ENCODE peak calls at places on chromosomes 7 and 10, in nine cellular contexts. One of them, this sample, is unnamed.

GRCh38 chr7:127943541-127944521 is 87.4 kb downstream of the LRRC4 start:
- DNase-seq in tibial nerve: peak; percentile 14
- DNase-seq in stimulated activated CD4-positive, alpha-beta T cell treated with anti-CD3 and anti-CD28 coated beads, Interleukin-4, amount 100 ng/mL, for 4 hours: no peak
- DNase-seq in KBM-7: no peak
- DNase-seq in ovary: no peak
- DNase-seq in foreskin melanocyte: no peak
- DNase-seq in effector memory CD8-positive, alpha-beta T cell: no peak
- DNase-seq in HAP-1: peak; percentile 90
- DNase-seq in PC-3: no peak
- DNase-seq in this sample: peak; percentile 48

GRCh38 chr7:80401708-80402107 is 110.2 kb downstream of the GNAT3 start:
- DNase-seq in stimulated activated CD4-positive, alpha-beta T cell treated with anti-CD3 and anti-CD28 coated beads, Interleukin-4, amount 100 ng/mL, for 4 hours: no peak
- DNase-seq in HAP-1: no peak
- DNase-seq in foreskin melanocyte: no peak
- DNase-seq in ovary: no peak
- DNase-seq in PC-3: no peak
- DNase-seq in KBM-7: no peak
- DNase-seq in effector memory CD8-positive, alpha-beta T cell: no peak
- DNase-seq in tibial nerve: no peak
- DNase-seq in this sample: no peak

GRCh38 chr10:114720685-114721278 is 62.7 kb upstream of the ABLIM1 start:
- DNase-seq in effector memory CD8-positive, alpha-beta T cell: no peak
- DNase-seq in KBM-7: no peak
- DNase-seq in tibial nerve: no peak
- DNase-seq in HAP-1: no peak
- DNase-seq in stimulated activated CD4-positive, alpha-beta T cell treated with anti-CD3 and anti-CD28 coated beads, Interleukin-4, amount 100 ng/mL, for 4 hours: no peak
- DNase-seq in PC-3: no peak
- DNase-seq in foreskin melanocyte: no peak
- DNase-seq in ovary: no peak
- DNase-seq in this sample: no peak

GRCh38 chr7:124618871-124619270 is 146.7 kb downstream of the GPR37 start:
- DNase-seq in KBM-7: no peak
- DNase-seq in stimulated activated CD4-positive, alpha-beta T cell treated with anti-CD3 and anti-CD28 coated beads, Interleukin-4, amount 100 ng/mL, for 4 hours: no peak
- DNase-seq in PC-3: no peak
- DNase-seq in effector memory CD8-positive, alpha-beta T cell: no peak
- DNase-seq in foreskin melanocyte: no peak
- DNase-seq in tibial nerve: no peak
- DNase-seq in ovary: no peak
- DNase-seq in HAP-1: no peak
- DNase-seq in this sample: no peak

GRCh38 chr7:6616854-6617643 is 1.6 kb downstream of the ZNF853 start:
- DNase-seq in effector memory CD8-positive, alpha-beta T cell: no peak
- DNase-seq in tibial nerve: no peak
- DNase-seq in ovary: no peak
- DNase-seq in stimulated activated CD4-positive, alpha-beta T cell treated with anti-CD3 and anti-CD28 coated beads, Interleukin-4, amount 100 ng/mL, for 4 hours: no peak
- DNase-seq in HAP-1: no peak
- DNase-seq in PC-3: no peak
- DNase-seq in foreskin melanocyte: no peak
- DNase-seq in KBM-7: no peak
- DNase-seq in this sample: no peak

GRCh38 chr10:112763916-112764520 is 186.0 kb upstream of the TCF7L2 start:
- DNase-seq in HAP-1: no peak
- DNase-seq in ovary: no peak
- DNase-seq in foreskin melanocyte: no peak
- DNase-seq in stimulated activated CD4-positive, alpha-beta T cell treated with anti-CD3 and anti-CD28 coated beads, Interleukin-4, amount 100 ng/mL, for 4 hours: no peak
- DNase-seq in tibial nerve: no peak
- DNase-seq in effector memory CD8-positive, alpha-beta T cell: no peak
- DNase-seq in PC-3: peak; percentile 86
- DNase-seq in KBM-7: no peak
- DNase-seq in this sample: no peak

GRCh38 chr7:112798199-112799159 is 8.3 kb upstream of the TMEM168 start:
- DNase-seq in effector memory CD8-positive, alpha-beta T cell: no peak
- DNase-seq in HAP-1: no peak
- DNase-seq in ovary: no peak
- DNase-seq in tibial nerve: no peak
- DNase-seq in stimulated activated CD4-positive, alpha-beta T cell treated with anti-CD3 and anti-CD28 coated beads, Interleukin-4, amount 100 ng/mL, for 4 hours: no peak
- DNase-seq in foreskin melanocyte: no peak
- DNase-seq in KBM-7: peak; percentile 51
- DNase-seq in PC-3: no peak
- DNase-seq in this sample: no peak

GRCh38 chr10:61000769-61001730 is 57.1 kb upstream of the RHOBTB1 start:
- DNase-seq in PC-3: peak; percentile 59
- DNase-seq in stimulated activated CD4-positive, alpha-beta T cell treated with anti-CD3 and anti-CD28 coated beads, Interleukin-4, amount 100 ng/mL, for 4 hours: no peak
- DNase-seq in KBM-7: peak; percentile 39
- DNase-seq in HAP-1: peak; percentile 72
- DNase-seq in ovary: no peak
- DNase-seq in foreskin melanocyte: no peak
- DNase-seq in effector memory CD8-positive, alpha-beta T cell: no peak
- DNase-seq in tibial nerve: no peak
- DNase-seq in this sample: peak; percentile 52

GRCh38 chr7:38107486-38107893 is 70.6 kb upstream of the STARD3NL start:
- DNase-seq in ovary: peak; percentile 43
- DNase-seq in effector memory CD8-positive, alpha-beta T cell: peak; percentile 76
- DNase-seq in tibial nerve: peak; percentile 89
- DNase-seq in HAP-1: peak; percentile 81
- DNase-seq in foreskin melanocyte: peak; percentile 21
- DNase-seq in KBM-7: peak; percentile 75
- DNase-seq in PC-3: peak; percentile 80
- DNase-seq in stimulated activated CD4-positive, alpha-beta T cell treated with anti-CD3 and anti-CD28 coated beads, Interleukin-4, amount 100 ng/mL, for 4 hours: peak; percentile 58
- DNase-seq in this sample: no peak

GRCh38 chr10:103044942-103045489 is 126.9 kb downstream of the CNNM2 start:
- DNase-seq in PC-3: no peak
- DNase-seq in HAP-1: no peak
- DNase-seq in KBM-7: no peak
- DNase-seq in foreskin melanocyte: no peak
- DNase-seq in effector memory CD8-positive, alpha-beta T cell: no peak
- DNase-seq in ovary: no peak
- DNase-seq in stimulated activated CD4-positive, alpha-beta T cell treated with anti-CD3 and anti-CD28 coated beads, Interleukin-4, amount 100 ng/mL, for 4 hours: no peak
- DNase-seq in tibial nerve: no peak
- DNase-seq in this sample: no peak

GRCh38 chr10:57579926-57580325 is 687.8 kb downstream of the IPMK start:
- DNase-seq in KBM-7: peak; percentile 32
- DNase-seq in stimulated activated CD4-positive, alpha-beta T cell treated with anti-CD3 and anti-CD28 coated beads, Interleukin-4, amount 100 ng/mL, for 4 hours: no peak
- DNase-seq in HAP-1: peak; percentile 66
- DNase-seq in ovary: no peak
- DNase-seq in foreskin melanocyte: peak; percentile 6
- DNase-seq in tibial nerve: no peak
- DNase-seq in effector memory CD8-positive, alpha-beta T cell: no peak
- DNase-seq in PC-3: peak; percentile 78
- DNase-seq in this sample: no peak

GRCh38 chr7:26500749-26501352 is 209.2 kb downstream of the SNX10 start:
- DNase-seq in tibial nerve: no peak
- DNase-seq in ovary: no peak
- DNase-seq in HAP-1: no peak
- DNase-seq in PC-3: peak; percentile 58
- DNase-seq in foreskin melanocyte: peak; percentile 10
- DNase-seq in KBM-7: peak; percentile 84
- DNase-seq in effector memory CD8-positive, alpha-beta T cell: no peak
- DNase-seq in stimulated activated CD4-positive, alpha-beta T cell treated with anti-CD3 and anti-CD28 coated beads, Interleukin-4, amount 100 ng/mL, for 4 hours: no peak
- DNase-seq in this sample: no peak

GRCh38 chr7:97422046-97422445 is 304.5 kb downstream of the SDHAF3 start:
- DNase-seq in effector memory CD8-positive, alpha-beta T cell: no peak
- DNase-seq in stimulated activated CD4-positive, alpha-beta T cell treated with anti-CD3 and anti-CD28 coated beads, Interleukin-4, amount 100 ng/mL, for 4 hours: no peak
- DNase-seq in KBM-7: no peak
- DNase-seq in tibial nerve: no peak
- DNase-seq in foreskin melanocyte: no peak
- DNase-seq in PC-3: no peak
- DNase-seq in HAP-1: no peak
- DNase-seq in ovary: no peak
- DNase-seq in this sample: no peak

GRCh38 chr10:44832595-44833390 is 78.3 kb upstream of the TMEM72 start:
- DNase-seq in stimulated activated CD4-positive, alpha-beta T cell treated with anti-CD3 and anti-CD28 coated beads, Interleukin-4, amount 100 ng/mL, for 4 hours: no peak
- DNase-seq in KBM-7: no peak
- DNase-seq in HAP-1: no peak
- DNase-seq in foreskin melanocyte: no peak
- DNase-seq in ovary: no peak
- DNase-seq in tibial nerve: no peak
- DNase-seq in effector memory CD8-positive, alpha-beta T cell: no peak
- DNase-seq in PC-3: no peak
- DNase-seq in this sample: no peak

GRCh38 chr7:158957921-158958471 is 101.6 kb downstream of the DYNC2I1 start:
- DNase-seq in foreskin melanocyte: no peak
- DNase-seq in tibial nerve: no peak
- DNase-seq in stimulated activated CD4-positive, alpha-beta T cell treated with anti-CD3 and anti-CD28 coated beads, Interleukin-4, amount 100 ng/mL, for 4 hours: peak; percentile 20
- DNase-seq in effector memory CD8-positive, alpha-beta T cell: peak; percentile 6
- DNase-seq in ovary: no peak
- DNase-seq in PC-3: peak; percentile 61
- DNase-seq in HAP-1: peak; percentile 76
- DNase-seq in KBM-7: no peak
- DNase-seq in this sample: peak; percentile 82

GRCh38 chr7:44852590-44852989 is 4.7 kb upstream of the H2AZ2 start:
- DNase-seq in PC-3: no peak
- DNase-seq in effector memory CD8-positive, alpha-beta T cell: no peak
- DNase-seq in HAP-1: no peak
- DNase-seq in stimulated activated CD4-positive, alpha-beta T cell treated with anti-CD3 and anti-CD28 coated beads, Interleukin-4, amount 100 ng/mL, for 4 hours: no peak
- DNase-seq in foreskin melanocyte: no peak
- DNase-seq in ovary: no peak
- DNase-seq in KBM-7: no peak
- DNase-seq in tibial nerve: no peak
- DNase-seq in this sample: no peak

GRCh38 chr10:115092555-115093285 is 445 bp upstream of the ATRNL1 start:
- DNase-seq in tibial nerve: no peak
- DNase-seq in effector memory CD8-positive, alpha-beta T cell: peak; percentile 1
- DNase-seq in PC-3: no peak
- DNase-seq in ovary: peak; percentile 82
- DNase-seq in foreskin melanocyte: peak; percentile 62
- DNase-seq in stimulated activated CD4-positive, alpha-beta T cell treated with anti-CD3 and anti-CD28 coated beads, Interleukin-4, amount 100 ng/mL, for 4 hours: peak; percentile 13
- DNase-seq in HAP-1: peak; percentile 48
- DNase-seq in KBM-7: peak; percentile 27
- DNase-seq in this sample: peak; percentile 89

GRCh38 chr7:104979167-104979841 is 34.7 kb upstream of the KMT2E start:
- DNase-seq in PC-3: no peak
- DNase-seq in foreskin melanocyte: peak; percentile 81
- DNase-seq in ovary: no peak
- DNase-seq in stimulated activated CD4-positive, alpha-beta T cell treated with anti-CD3 and anti-CD28 coated beads, Interleukin-4, amount 100 ng/mL, for 4 hours: no peak
- DNase-seq in tibial nerve: no peak
- DNase-seq in effector memory CD8-positive, alpha-beta T cell: no peak
- DNase-seq in KBM-7: peak; percentile 43
- DNase-seq in HAP-1: peak; percentile 73
- DNase-seq in this sample: no peak

GRCh38 chr10:7302393-7303054 is 108.3 kb downstream of the SFMBT2 start:
- DNase-seq in KBM-7: peak; percentile 44
- DNase-seq in effector memory CD8-positive, alpha-beta T cell: no peak
- DNase-seq in stimulated activated CD4-positive, alpha-beta T cell treated with anti-CD3 and anti-CD28 coated beads, Interleukin-4, amount 100 ng/mL, for 4 hours: no peak
- DNase-seq in foreskin melanocyte: no peak
- DNase-seq in PC-3: peak; percentile 66
- DNase-seq in HAP-1: peak; percentile 20
- DNase-seq in tibial nerve: no peak
- DNase-seq in ovary: no peak
- DNase-seq in this sample: no peak

GRCh38 chr7:106999023-106999422 is 45.5 kb upstream of the PRKAR2B start:
- DNase-seq in KBM-7: no peak
- DNase-seq in foreskin melanocyte: no peak
- DNase-seq in HAP-1: no peak
- DNase-seq in stimulated activated CD4-positive, alpha-beta T cell treated with anti-CD3 and anti-CD28 coated beads, Interleukin-4, amount 100 ng/mL, for 4 hours: no peak
- DNase-seq in effector memory CD8-positive, alpha-beta T cell: no peak
- DNase-seq in tibial nerve: no peak
- DNase-seq in ovary: no peak
- DNase-seq in PC-3: no peak
- DNase-seq in this sample: no peak

GRCh38 chr10:132170561-132171361 is 16.0 kb upstream of the DPYSL4 start:
- DNase-seq in foreskin melanocyte: no peak
- DNase-seq in KBM-7: no peak
- DNase-seq in ovary: peak; percentile 19
- DNase-seq in stimulated activated CD4-positive, alpha-beta T cell treated with anti-CD3 and anti-CD28 coated beads, Interleukin-4, amount 100 ng/mL, for 4 hours: no peak
- DNase-seq in tibial nerve: no peak
- DNase-seq in PC-3: no peak
- DNase-seq in effector memory CD8-positive, alpha-beta T cell: no peak
- DNase-seq in HAP-1: no peak
- DNase-seq in this sample: no peak

This sample was measured in posterior cingulate gyrus.